ENCODE peak calls at places on chromosomes 16 and 17, in ten cellular contexts. T, Z, M, S, G, A, J, P, Q and B are unnamed samples.

GRCh38 chr17:49021095-49021767 is 24.0 kb downstream of the IGF2BP1 start:
- DNase-seq in T (no peak), Z (no peak), M (no peak), S (no peak), G (no peak), A (no peak), J (no peak), P (no peak), Q (peak; percentile 72), B (no peak)

GRCh38 chr16:51854401-51854951 is 692.5 kb downstream of the TOX3 start:
- DNase-seq in T (no peak), Z (no peak), M (no peak), S (no peak), G (no peak), A (no peak), J (no peak), P (no peak), Q (no peak), B (no peak)

GRCh38 chr17:15343749-15344148 is 2.4 kb upstream of the TEKT3 start:
- DNase-seq in T (no peak), Z (no peak), M (no peak), S (no peak), G (no peak), A (no peak), J (no peak), P (peak; percentile 75), Q (no peak), B (no peak)

GRCh38 chr16:14613991-14614390 is 16.1 kb downstream of the PARN start:
- DNase-seq in T (no peak), Z (no peak), M (no peak), S (no peak), G (no peak), A (no peak), J (no peak), P (no peak), Q (no peak), B (no peak)

GRCh38 chr17:50301891-50302584 is 27.8 kb downstream of the TMEM92 start:
- DNase-seq in T (no peak), Z (no peak), M (no peak), S (no peak), G (no peak), A (no peak), J (no peak), P (no peak), Q (no peak), B (no peak)

GRCh38 chr17:21019976-21020575 is 22.7 kb downstream of the USP22 start:
- DNase-seq in T (peak; percentile 47), Z (peak; percentile 34), M (peak; percentile 29), S (peak; percentile 80), G (peak; percentile 39), A (no peak), J (no peak), P (peak; percentile 73), Q (no peak), B (peak; percentile 26)

GRCh38 chr17:29590261-29590978 is 972 bp upstream of the GIT1 start:
- DNase-seq in T (peak; percentile 56), Z (no peak), M (no peak), S (no peak), G (peak; percentile 18), A (no peak), J (no peak), P (no peak), Q (no peak), B (no peak)

GRCh38 chr17:40825596-40825995 is 3.2 kb upstream of the KRT10 start:
- DNase-seq in T (no peak), Z (no peak), M (no peak), S (no peak), G (no peak), A (no peak), J (no peak), P (no peak), Q (no peak), B (no peak)

GRCh38 chr16:17724242-17724898 is 253.6 kb upstream of the XYLT1 start:
- DNase-seq in T (no peak), Z (no peak), M (no peak), S (no peak), G (no peak), A (no peak), J (no peak), P (no peak), Q (no peak), B (no peak)

GRCh38 chr16:58503166-58503862 is 3.4 kb downstream of the NDRG4 start:
- DNase-seq in T (no peak), Z (no peak), M (no peak), S (no peak), G (no peak), A (no peak), J (no peak), P (peak; percentile 28), Q (no peak), B (no peak)

GRCh38 chr16:12087901-12088364 is 111.4 kb downstream of the SNX29 start:
- DNase-seq in T (peak; percentile 70), Z (peak; percentile 20), M (peak; percentile 24), S (no peak), G (peak; percentile 26), A (no peak), J (peak; percentile 15), P (peak; percentile 58), Q (no peak), B (peak; percentile 16)

GRCh38 chr17:28744104-28744801 is 442 bp downstream of the TRAF4 start:
- DNase-seq in T (peak; percentile 50), Z (peak; percentile 30), M (peak; percentile 44), S (peak; percentile 70), G (peak; percentile 70), A (peak; percentile 69), J (no peak), P (peak; percentile 80), Q (peak; percentile 71), B (peak; percentile 71)

GRCh38 chr17:82697808-82698064 is 762 bp downstream of the RAB40B start:
- DNase-seq in T (no peak), Z (no peak), M (no peak), S (no peak), G (no peak), A (no peak), J (no peak), P (no peak), Q (no peak), B (no peak)

GRCh38 chr16:49442805-49443204 is 69.2 kb downstream of the C16orf78 start:
- DNase-seq in T (no peak), Z (no peak), M (no peak), S (no peak), G (no peak), A (no peak), J (no peak), P (no peak), Q (no peak), B (no peak)

GRCh38 chr16:49440156-49441065 is 66.8 kb downstream of the C16orf78 start:
- DNase-seq in T (no peak), Z (no peak), M (no peak), S (no peak), G (no peak), A (no peak), J (no peak), P (peak; percentile 41), Q (no peak), B (no peak)

GRCh38 chr16:49443576-49443975 is 70.0 kb downstream of the C16orf78 start:
- DNase-seq in T (no peak), Z (no peak), M (no peak), S (no peak), G (no peak), A (no peak), J (no peak), P (no peak), Q (no peak), B (no peak)

GRCh38 chr16:49439676-49440075 is 66.1 kb downstream of the C16orf78 start:
- DNase-seq in T (no peak), Z (no peak), M (no peak), S (no peak), G (no peak), A (no peak), J (no peak), P (no peak), Q (no peak), B (no peak)

GRCh38 chr16:49441366-49441780 is 67.8 kb downstream of the C16orf78 start:
- DNase-seq in T (no peak), Z (peak; percentile 59), M (peak; percentile 61), S (no peak), G (peak; percentile 76), A (peak; percentile 52), J (no peak), P (peak; percentile 90), Q (no peak), B (peak; percentile 65)
- TF ChIP-seq CTCF in T (peak; percentile 14), Z (peak; percentile 63), M (peak; percentile 64), S (no peak), G (no peak), A (peak; percentile 21), J (no peak), P (peak; percentile 52), Q (no peak), B (peak; percentile 37)

GRCh38 chr16:10015397-10015796 is 166.8 kb downstream of the GRIN2A start:
- DNase-seq in T (no peak), Z (no peak), M (no peak), S (no peak), G (no peak), A (no peak), J (no peak), P (no peak), Q (no peak), B (no peak)

GRCh38 chr16:10013364-10013763 is 168.9 kb downstream of the GRIN2A start:
- DNase-seq in T (no peak), Z (no peak), M (no peak), S (no peak), G (no peak), A (no peak), J (no peak), P (no peak), Q (no peak), B (no peak)

GRCh38 chr16:10009691-10010090 is 172.5 kb downstream of the GRIN2A start:
- DNase-seq in T (no peak), Z (no peak), M (no peak), S (no peak), G (no peak), A (no peak), J (no peak), P (no peak), Q (no peak), B (no peak)
- H3K9me3 ChIP-seq in T (no peaks in the 10 kb centered on the region), Z (no peaks in the 10 kb centered on the region), M (peaks cover 4% of the 10 kb centered on the region), S (no peaks in the 10 kb centered on the region), G (no peaks in the 10 kb centered on the region), A (no peaks in the 10 kb centered on the region), J (no peaks in the 10 kb centered on the region), P (no peaks in the 10 kb centered on the region), Q (no peaks in the 10 kb centered on the region), B (no peaks in the 10 kb centered on the region)

GRCh38 chr17:75927286-75927922 is 13.4 kb downstream of the FBF1 start:
- DNase-seq in T (peak; percentile 80), Z (peak; percentile 46), M (no peak), S (no peak), G (peak; percentile 27), A (peak; percentile 57), J (no peak), P (no peak), Q (peak; percentile 52), B (no peak)
- TF ChIP-seq CTCF in T (peak; percentile 84), Z (peak; percentile 37), M (peak; percentile 22), S (peak; percentile 18), G (peak; percentile 11), A (peak; percentile 16), J (no peak), P (no peak), Q (peak; percentile 73), B (no peak)

DNA sequence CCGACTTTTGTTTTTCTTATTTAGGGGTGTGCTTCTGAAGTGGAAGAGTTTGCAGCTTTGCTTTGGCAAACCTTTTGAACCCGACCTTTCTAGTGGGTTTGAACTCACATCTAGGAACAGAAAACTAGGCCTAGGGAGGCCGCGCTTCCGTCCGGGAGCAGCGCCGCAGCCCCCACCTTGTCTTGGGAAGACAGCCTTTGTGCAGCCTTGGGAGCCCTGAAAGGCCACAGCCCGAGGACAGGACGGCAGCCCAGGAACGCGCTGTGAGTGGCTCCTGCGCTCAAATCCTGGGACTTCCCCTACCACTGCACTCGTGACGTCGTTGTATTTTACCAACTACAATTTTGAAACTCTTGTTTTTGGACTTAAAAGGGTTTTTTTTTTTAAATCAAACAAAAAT is 53.7 kb upstream of the ZNF267 start:
- DNase-seq in T (no peak), Z (no peak), M (no peak), S (no peak), G (no peak), A (no peak), J (no peak), P (no peak), Q (no peak), B (no peak)
- H3K9me3 ChIP-seq in T (peaks cover 7% of the 10 kb centered on the region), Z (no peaks in the 10 kb centered on the region), M (no peaks in the 10 kb centered on the region), S (peaks cover 2% of the 10 kb centered on the region), G (no peaks in the 10 kb centered on the region), A (no peaks in the 10 kb centered on the region), J (no peaks in the 10 kb centered on the region), P (peaks cover 7% of the 10 kb centered on the region), Q (no peaks in the 10 kb centered on the region), B (no peaks in the 10 kb centered on the region)